ENCODE peak calls at places on chromosomes 11 and 22, in six cellular contexts. One of them, this sample, is unnamed.

GRCh38 chr11:63761173-63761572 is 7.4 kb downstream of the ZFTA start:
- DNase-seq in heart left ventricle: no peak
- DNase-seq in fibroblast of the aortic adventitia: no peak
- DNase-seq in erythroblast: no peak
- DNase-seq in mesenteric fat pad: peak
- DNase-seq in stimulated activated CD8-positive, alpha-beta memory T cell treated with anti-CD3 and anti-CD28 coated beads, Interleukin-4, amount 100 ng/mL, for 24 hours: no peak
- DNase-seq in this sample: no peak

GRCh38 chr11:489610-490185 is 17.3 kb downstream of the RNH1 start:
- DNase-seq in heart left ventricle: peak
- DNase-seq in fibroblast of the aortic adventitia: no peak
- DNase-seq in erythroblast: no peak
- DNase-seq in mesenteric fat pad: no peak
- DNase-seq in stimulated activated CD8-positive, alpha-beta memory T cell treated with anti-CD3 and anti-CD28 coated beads, Interleukin-4, amount 100 ng/mL, for 24 hours: no peak
- DNase-seq in this sample: no peak

GRCh38 chr11:5831196-5831829 is 10.4 kb downstream of the OR52E6 start:
- DNase-seq in heart left ventricle: no peak
- DNase-seq in fibroblast of the aortic adventitia: no peak
- DNase-seq in erythroblast: no peak
- DNase-seq in mesenteric fat pad: no peak
- DNase-seq in stimulated activated CD8-positive, alpha-beta memory T cell treated with anti-CD3 and anti-CD28 coated beads, Interleukin-4, amount 100 ng/mL, for 24 hours: no peak
- DNase-seq in this sample: no peak

GRCh38 chr22:33867118-33867863 is 53.0 kb downstream of the LARGE1 start:
- DNase-seq in heart left ventricle: no peak
- DNase-seq in fibroblast of the aortic adventitia: peak
- DNase-seq in erythroblast: no peak
- DNase-seq in mesenteric fat pad: no peak
- DNase-seq in stimulated activated CD8-positive, alpha-beta memory T cell treated with anti-CD3 and anti-CD28 coated beads, Interleukin-4, amount 100 ng/mL, for 24 hours: no peak
- DNase-seq in this sample: no peak

GRCh38 chr22:23512348-23512705 is 67.8 kb downstream of the IGLL1 start:
- DNase-seq in heart left ventricle: no peak
- DNase-seq in fibroblast of the aortic adventitia: no peak
- DNase-seq in erythroblast: no peak
- DNase-seq in mesenteric fat pad: no peak
- DNase-seq in stimulated activated CD8-positive, alpha-beta memory T cell treated with anti-CD3 and anti-CD28 coated beads, Interleukin-4, amount 100 ng/mL, for 24 hours: no peak
- DNase-seq in this sample: no peak

GRCh38 chr11:70415176-70415575 is 16.8 kb downstream of the CTTN start:
- DNase-seq in heart left ventricle: no peak
- DNase-seq in fibroblast of the aortic adventitia: peak
- DNase-seq in erythroblast: no peak
- DNase-seq in mesenteric fat pad: no peak
- DNase-seq in stimulated activated CD8-positive, alpha-beta memory T cell treated with anti-CD3 and anti-CD28 coated beads, Interleukin-4, amount 100 ng/mL, for 24 hours: no peak
- DNase-seq in this sample: no peak

GRCh38 chr11:35098850-35099249 is 40.1 kb upstream of the CD44 start:
- DNase-seq in heart left ventricle: no peak
- DNase-seq in fibroblast of the aortic adventitia: no peak
- DNase-seq in erythroblast: no peak
- DNase-seq in mesenteric fat pad: no peak
- DNase-seq in stimulated activated CD8-positive, alpha-beta memory T cell treated with anti-CD3 and anti-CD28 coated beads, Interleukin-4, amount 100 ng/mL, for 24 hours: no peak
- DNase-seq in this sample: no peak

GRCh38 chr22:40397436-40397835 is 27.0 kb downstream of the SGSM3 start:
- DNase-seq in heart left ventricle: no peak
- DNase-seq in fibroblast of the aortic adventitia: no peak
- DNase-seq in erythroblast: no peak
- DNase-seq in mesenteric fat pad: no peak
- DNase-seq in stimulated activated CD8-positive, alpha-beta memory T cell treated with anti-CD3 and anti-CD28 coated beads, Interleukin-4, amount 100 ng/mL, for 24 hours: no peak
- DNase-seq in this sample: no peak

GRCh38 chr11:10792385-10793068 is 16.2 kb downstream of the EIF4G2 start:
- DNase-seq in heart left ventricle: peak
- DNase-seq in fibroblast of the aortic adventitia: peak
- DNase-seq in erythroblast: peak
- DNase-seq in mesenteric fat pad: peak
- DNase-seq in stimulated activated CD8-positive, alpha-beta memory T cell treated with anti-CD3 and anti-CD28 coated beads, Interleukin-4, amount 100 ng/mL, for 24 hours: peak
- DNase-seq in this sample: peak

GRCh38 chr22:49303781-49304461 is 523.8 kb downstream of the BRD1 start:
- DNase-seq in heart left ventricle: peak
- DNase-seq in fibroblast of the aortic adventitia: no peak
- DNase-seq in erythroblast: no peak
- DNase-seq in mesenteric fat pad: peak
- DNase-seq in stimulated activated CD8-positive, alpha-beta memory T cell treated with anti-CD3 and anti-CD28 coated beads, Interleukin-4, amount 100 ng/mL, for 24 hours: no peak
- DNase-seq in this sample: no peak

This sample was measured in left ventricle myocardium inferior.